ENCODE peak calls at places on chromosomes 11 and 22, in eight cellular contexts. F is EL, G is SHP77, I is RKO, J is fibroblast of mammary gland, L is colonic mucosa, Q is dorsolateral prefrontal cortex, H is HTR-8/SVneo. U is an unnamed sample.

GRCh38 chr11:81963018-81963417 is 770.6 kb downstream of the FAM181B start:
- DNase-seq in I (peak), L (no peak), J (peak), Q (no peak), F (no peak), H (no peak), G (no peak), U (no peak)

GRCh38 chr11:63905179-63905578 is 11.8 kb downstream of the RCOR2 start:
- DNase-seq in L (no peak), I (no peak), H (no peak), G (no peak), F (no peak), J (no peak), Q (no peak), U (no peak)

GRCh38 chr11:61747389-61748285 is 4.8 kb upstream of the MYRF start:
- DNase-seq in H (peak), J (peak), L (peak), G (peak), Q (peak), F (peak), I (peak), U (peak)

GRCh38 chr22:42313804-42314581 is 43.5 kb upstream of the TCF20 start:
- DNase-seq in L (peak), F (peak), Q (peak), G (peak), I (no peak), H (no peak), J (peak), U (peak)

GRCh38 chr11:46555269-46556054 is 38.4 kb downstream of the AMBRA1 start:
- DNase-seq in F (peak), L (no peak), J (peak), I (no peak), G (no peak), Q (no peak), H (no peak), U (no peak)

GRCh38 chr22:22546490-22546889 is 12.6 kb downstream of the PRAME start:
- DNase-seq in H (no peak), G (no peak), Q (no peak), J (no peak), I (no peak), F (no peak), L (no peak), U (no peak)

GRCh38 chr11:117940736-117941135 is 11.5 kb upstream of the TMPRSS13 start:
- DNase-seq in G (no peak), I (no peak), L (no peak), F (no peak), H (no peak), J (no peak), Q (no peak), U (no peak)

GRCh38 chr11:45182902-45183301 is 36.5 kb downstream of the PRDM11 start:
- DNase-seq in L (no peak), Q (no peak), H (no peak), G (no peak), I (peak), F (peak), J (peak), U (no peak)

GRCh38 chr11:1834791-1835670 is at the start of gene SYT8:
- DNase-seq in Q (no peak), I (no peak), F (no peak), G (no peak), L (no peak), J (no peak), H (no peak), U (no peak)

GRCh38 chr11:103637250-103637649 is 399.2 kb upstream of the DDI1 start:
- DNase-seq in J (peak), H (no peak), F (peak), Q (no peak), G (no peak), L (no peak), I (no peak), U (no peak)

GRCh38 chr11:128469220-128469619 is 118.1 kb downstream of the ETS1 start:
- DNase-seq in J (no peak), F (no peak), G (no peak), L (no peak), H (no peak), Q (no peak), I (no peak), U (no peak)

GRCh38 chr22:38302906-38303305 is 14.3 kb downstream of the CSNK1E start:
- DNase-seq in L (no peak), I (no peak), F (no peak), H (no peak), J (no peak), G (no peak), Q (no peak), U (no peak)

GRCh38 chr11:117185739-117186430 is 7.3 kb downstream of the SIDT2 start:
- DNase-seq in Q (peak), J (no peak), L (no peak), F (no peak), G (no peak), I (no peak), H (no peak), U (peak)

GRCh38 chr11:82992219-82992618 is 79.5 kb downstream of the RAB30 start:
- DNase-seq in J (no peak), I (no peak), G (no peak), F (no peak), L (no peak), Q (no peak), H (no peak), U (no peak)

GRCh38 chr22:17824452-17824851 is 50.2 kb upstream of the BID start:
- DNase-seq in G (no peak), I (no peak), J (no peak), L (no peak), Q (no peak), F (no peak), H (no peak), U (no peak)

GRCh38 chr22:36238348-36239149 is 778 bp downstream of the APOL2 start:
- DNase-seq in I (no peak), H (no peak), J (no peak), L (peak), G (no peak), Q (no peak), F (no peak), U (no peak)

GRCh38 chr11:65423516-65424199 is 1.1 kb downstream of the NEAT1 start:
- DNase-seq in H (no peak), L (peak), I (peak), G (no peak), F (peak), Q (peak), J (peak), U (peak)

GRCh38 chr11:34029176-34029575 is 22.4 kb upstream of the CAPRIN1 start:
- DNase-seq in J (peak), G (no peak), Q (no peak), H (no peak), F (no peak), L (peak), I (no peak), U (no peak)

U was measured in CD4-positive, alpha-beta T cell.